ENCODE peak calls at places on chromosomes 2 and 18, in four cellular contexts. One of them, this sample, is unnamed.

GRCh38 chr2:55093381-55093780 is 43.1 kb upstream of the RTN4 start:
- DNase-seq in IMR-90: peak
- DNase-seq in K562: peak
- DNase-seq in neuronal stem cell: no peak
- DNase-seq in this sample: peak

GRCh38 chr2:32702303-32703064 is 74.6 kb downstream of the TTC27 start:
- DNase-seq in IMR-90: no peak
- DNase-seq in K562: no peak
- DNase-seq in neuronal stem cell: no peak
- DNase-seq in this sample: no peak

GRCh38 chr2:100884145-100884621 is 64.2 kb downstream of the NPAS2 start:
- DNase-seq in IMR-90: peak
- DNase-seq in K562: no peak
- DNase-seq in neuronal stem cell: no peak
- DNase-seq in this sample: no peak

GRCh38 chr18:46344416-46345180 is 240.4 kb downstream of the HAUS1 start:
- DNase-seq in K562: no peak
- DNase-seq in neuronal stem cell: no peak
- DNase-seq in IMR-90: no peak
- DNase-seq in this sample: no peak

GRCh38 chr18:48828713-48829442 is 121.9 kb downstream of the SMAD7 start:
- DNase-seq in IMR-90: no peak
- DNase-seq in K562: peak
- DNase-seq in neuronal stem cell: no peak
- DNase-seq in this sample: no peak

GRCh38 chr18:76384861-76385680 is 110.0 kb downstream of the ZNF516 start:
- DNase-seq in K562: no peak
- DNase-seq in IMR-90: no peak
- DNase-seq in neuronal stem cell: no peak
- DNase-seq in this sample: no peak

GRCh38 chr2:148501545-148501944 is 143.0 kb upstream of the EPC2 start:
- DNase-seq in K562: peak
- DNase-seq in IMR-90: no peak
- DNase-seq in neuronal stem cell: no peak
- DNase-seq in this sample: no peak

GRCh38 chr2:44715671-44716077 is 225.8 kb upstream of the SIX3 start:
- DNase-seq in K562: no peak
- DNase-seq in neuronal stem cell: peak
- DNase-seq in IMR-90: peak
- DNase-seq in this sample: peak

GRCh38 chr18:61635901-61636528 is 256.8 kb downstream of the RNF152 start:
- DNase-seq in neuronal stem cell: peak
- DNase-seq in IMR-90: peak
- DNase-seq in K562: peak
- DNase-seq in this sample: peak

GRCh38 chr2:55961318-55961911 is 37.8 kb upstream of the EFEMP1 start:
- DNase-seq in IMR-90: peak
- DNase-seq in K562: peak
- DNase-seq in neuronal stem cell: peak
- DNase-seq in this sample: peak

GRCh38 chr2:72719416-72719815 is 106.4 kb downstream of the EXOC6B start:
- DNase-seq in IMR-90: peak
- DNase-seq in neuronal stem cell: peak
- DNase-seq in K562: no peak
- DNase-seq in this sample: peak

GRCh38 chr2:131055169-131056065 is 37.8 kb downstream of the FAM168B start:
- DNase-seq in K562: no peak
- DNase-seq in IMR-90: peak
- DNase-seq in neuronal stem cell: no peak
- DNase-seq in this sample: no peak

GRCh38 chr2:75602724-75603342 is 42.1 kb upstream of the EVA1A start:
- DNase-seq in neuronal stem cell: no peak
- DNase-seq in K562: no peak
- DNase-seq in IMR-90: peak
- DNase-seq in this sample: peak

GRCh38 chr2:46431481-46432235 is 47.7 kb upstream of the TMEM247 start:
- DNase-seq in IMR-90: peak
- DNase-seq in K562: no peak
- DNase-seq in neuronal stem cell: no peak
- DNase-seq in this sample: peak

GRCh38 chr2:157838442-157839161 is 37.5 kb downstream of the ACVR1 start:
- DNase-seq in neuronal stem cell: peak
- DNase-seq in IMR-90: peak
- DNase-seq in K562: peak
- DNase-seq in this sample: peak

GRCh38 chr2:98868548-98869271 is 67.3 kb downstream of the CRACDL start:
- DNase-seq in IMR-90: no peak
- DNase-seq in neuronal stem cell: no peak
- DNase-seq in K562: no peak
- DNase-seq in this sample: no peak

GRCh38 chr2:29518010-29518409 is 402.8 kb downstream of the CLIP4 start:
- DNase-seq in neuronal stem cell: no peak
- DNase-seq in IMR-90: peak
- DNase-seq in K562: no peak
- DNase-seq in this sample: peak

GRCh38 chr2:187296869-187297268 is 151.2 kb downstream of the CALCRL start:
- DNase-seq in K562: no peak
- DNase-seq in neuronal stem cell: no peak
- DNase-seq in IMR-90: no peak
- DNase-seq in this sample: no peak

GRCh38 chr2:187302146-187302545 is 145.9 kb downstream of the CALCRL start:
- DNase-seq in K562: no peak
- DNase-seq in neuronal stem cell: no peak
- DNase-seq in IMR-90: peak
- DNase-seq in this sample: peak

GRCh38 chr2:187299122-187299906 is 148.7 kb downstream of the CALCRL start:
- DNase-seq in IMR-90: no peak
- DNase-seq in neuronal stem cell: no peak
- DNase-seq in K562: no peak
- DNase-seq in this sample: peak

GRCh38 chr2:187294043-187294442 is 154.0 kb downstream of the CALCRL start:
- DNase-seq in neuronal stem cell: no peak
- DNase-seq in K562: no peak
- DNase-seq in IMR-90: no peak
- DNase-seq in this sample: no peak

DNA sequence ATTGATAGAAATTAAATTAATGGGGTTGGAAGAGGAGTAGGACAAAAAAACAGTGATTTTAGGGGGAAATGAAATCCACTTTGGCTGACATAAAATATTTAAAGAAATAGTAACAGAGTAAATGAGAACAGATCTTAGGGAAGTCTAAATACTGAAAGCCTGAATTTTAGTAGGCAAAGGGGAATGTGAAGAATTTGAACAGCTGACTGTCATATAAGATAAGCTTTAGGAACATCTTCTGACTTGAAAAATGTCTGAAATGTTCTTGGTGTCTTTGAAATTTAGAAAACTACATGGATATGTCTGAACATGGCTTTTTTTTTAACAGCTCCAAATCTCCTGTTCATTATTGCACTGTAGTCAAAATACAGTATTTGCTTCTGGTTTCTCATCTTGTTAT is 150.2 kb downstream of the CALCRL start:
- DNase-seq in IMR-90: no peak
- DNase-seq in neuronal stem cell: no peak
- DNase-seq in K562: no peak
- DNase-seq in this sample: no peak
- H2AFZ ChIP-seq in IMR-90: no peak
- H2AFZ ChIP-seq in neuronal stem cell: no peak
- H2AFZ ChIP-seq in K562: no peak
- H2AFZ ChIP-seq in this sample: no peak

GRCh38 chr2:70994445-70995226 is at the start of gene TEX261:
- DNase-seq in K562: peak
- DNase-seq in IMR-90: peak
- DNase-seq in neuronal stem cell: peak
- DNase-seq in this sample: peak

GRCh38 chr2:70995227-70995729 is 605 bp upstream of the TEX261 start:
- DNase-seq in neuronal stem cell: peak
- DNase-seq in K562: peak
- DNase-seq in IMR-90: peak
- DNase-seq in this sample: peak

GRCh38 chr2:70993689-70993986 is 1.0 kb downstream of the TEX261 start:
- DNase-seq in IMR-90: no peak
- DNase-seq in neuronal stem cell: no peak
- DNase-seq in K562: peak
- DNase-seq in this sample: no peak

GRCh38 chr2:70992945-70993688 is 1.6 kb downstream of the TEX261 start:
- DNase-seq in K562: peak
- DNase-seq in IMR-90: no peak
- DNase-seq in neuronal stem cell: no peak
- DNase-seq in this sample: no peak

GRCh38 chr2:70994055-70994444 is 623 bp downstream of the TEX261 start:
- DNase-seq in K562: no peak
- DNase-seq in IMR-90: peak
- DNase-seq in neuronal stem cell: no peak
- DNase-seq in this sample: no peak
- H2AFZ ChIP-seq in K562: peak
- H2AFZ ChIP-seq in IMR-90: peak
- H2AFZ ChIP-seq in neuronal stem cell: peak
- H2AFZ ChIP-seq in this sample: no peak

GRCh38 chr18:58695772-58696171 is 24.5 kb downstream of the MALT1 start:
- DNase-seq in K562: no peak
- DNase-seq in IMR-90: no peak
- DNase-seq in neuronal stem cell: no peak
- DNase-seq in this sample: no peak
- H2AFZ ChIP-seq in K562: no peak
- H2AFZ ChIP-seq in IMR-90: no peak
- H2AFZ ChIP-seq in neuronal stem cell: no peak
- H2AFZ ChIP-seq in this sample: no peak

DNA sequence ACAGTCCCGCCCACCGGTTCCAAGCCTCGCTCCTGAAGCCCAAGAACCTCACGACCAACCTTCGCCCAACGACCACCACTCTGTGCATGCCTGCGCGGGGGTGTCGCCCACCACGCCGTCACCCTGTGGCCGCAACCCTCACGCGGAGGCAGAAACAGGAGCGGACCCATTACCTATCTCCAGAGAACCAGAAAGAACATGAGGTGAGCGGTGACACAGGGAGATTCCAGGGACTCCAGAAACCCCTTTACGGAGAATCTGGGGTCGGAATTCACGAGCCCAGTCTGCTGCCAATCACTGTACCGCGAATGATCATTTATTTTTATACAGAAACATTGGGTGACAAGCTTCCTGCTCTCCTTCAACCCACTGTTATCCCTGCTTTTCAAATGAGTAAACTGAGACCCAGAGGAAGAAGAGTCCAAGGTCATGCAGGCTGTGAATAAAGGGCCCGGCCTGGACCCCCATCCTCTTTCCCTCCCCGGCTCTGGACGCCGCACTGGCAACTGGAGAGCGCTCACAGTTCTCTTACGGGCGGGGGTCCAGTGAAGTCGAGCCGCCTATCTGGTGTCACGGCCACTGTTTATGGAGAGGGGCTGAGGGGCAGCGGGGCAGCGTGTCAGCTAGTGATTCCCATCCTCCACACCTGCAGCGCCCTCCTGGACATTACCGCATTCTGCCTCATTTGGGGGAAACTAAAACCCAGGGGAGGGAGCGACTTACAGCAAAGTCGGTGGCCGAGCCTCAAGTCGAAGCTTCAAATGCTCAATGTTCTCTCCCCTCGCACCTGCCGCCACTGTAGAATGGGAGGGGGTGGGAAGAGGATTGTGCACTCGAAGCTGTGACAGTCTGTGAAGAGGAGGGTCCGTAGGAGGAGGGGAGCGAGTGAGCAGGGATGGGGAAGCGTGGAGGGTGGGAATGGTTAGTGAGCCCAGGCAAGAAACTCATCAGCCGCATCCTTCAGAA is 723 bp upstream of the SLC30A3 start:
- DNase-seq in neuronal stem cell: no peak
- DNase-seq in K562: no peak
- DNase-seq in IMR-90: no peak
- DNase-seq in this sample: no peak
- H2AFZ ChIP-seq in neuronal stem cell: peak
- H2AFZ ChIP-seq in K562: peak
- H2AFZ ChIP-seq in IMR-90: peak
- H2AFZ ChIP-seq in this sample: no peak

GRCh38 chr2:11865378-11865777 is 118.9 kb downstream of the LPIN1 start:
- DNase-seq in K562: no peak
- DNase-seq in neuronal stem cell: no peak
- DNase-seq in IMR-90: no peak
- DNase-seq in this sample: no peak

GRCh38 chr2:11863513-11864328 is 117.3 kb downstream of the LPIN1 start:
- DNase-seq in IMR-90: peak
- DNase-seq in neuronal stem cell: peak
- DNase-seq in K562: peak
- DNase-seq in this sample: peak

GRCh38 chr2:11863103-11863502 is 116.7 kb downstream of the LPIN1 start:
- DNase-seq in K562: no peak
- DNase-seq in neuronal stem cell: no peak
- DNase-seq in IMR-90: no peak
- DNase-seq in this sample: no peak

GRCh38 chr2:11865820-11866219 is 119.4 kb downstream of the LPIN1 start:
- DNase-seq in IMR-90: no peak
- DNase-seq in neuronal stem cell: no peak
- DNase-seq in K562: no peak
- DNase-seq in this sample: no peak

GRCh38 chr2:11864724-11865123 is 118.3 kb downstream of the LPIN1 start:
- DNase-seq in neuronal stem cell: no peak
- DNase-seq in IMR-90: no peak
- DNase-seq in K562: no peak
- DNase-seq in this sample: no peak
- H2AFZ ChIP-seq in neuronal stem cell: no peak
- H2AFZ ChIP-seq in IMR-90: no peak
- H2AFZ ChIP-seq in K562: no peak
- H2AFZ ChIP-seq in this sample: no peak

DNA sequence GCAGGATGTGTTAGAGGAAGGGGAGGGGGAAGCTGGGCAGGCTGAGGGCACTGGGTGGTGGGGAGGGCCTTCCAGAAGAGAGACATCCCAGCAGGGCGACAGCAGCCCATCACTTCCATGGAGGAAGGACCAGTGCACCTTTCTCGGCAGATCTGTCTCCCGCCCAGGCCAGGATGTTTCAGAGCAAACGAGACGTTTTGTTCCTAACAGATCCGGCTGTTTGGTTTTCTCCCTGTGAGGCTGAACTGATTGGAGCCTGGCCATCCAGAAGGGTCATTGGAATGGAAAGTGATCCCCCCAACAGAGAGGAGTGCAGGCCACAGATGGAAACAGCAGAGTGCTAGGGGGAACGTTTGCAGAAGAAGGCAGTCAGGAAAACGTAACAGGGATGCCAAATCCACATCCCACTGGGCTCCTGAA is 127.0 kb downstream of the SEPTIN10 start:
- DNase-seq in neuronal stem cell: no peak
- DNase-seq in K562: no peak
- DNase-seq in IMR-90: no peak
- DNase-seq in this sample: no peak
- H2AFZ ChIP-seq in neuronal stem cell: no peak
- H2AFZ ChIP-seq in K562: no peak
- H2AFZ ChIP-seq in IMR-90: peak
- H2AFZ ChIP-seq in this sample: peak